ENCODE peak calls at places on chromosome 14, in six cellular contexts. V is HCT116, W is HepG2, H is H1, O is K562, A is GM12878. E is an unnamed sample.

GRCh38 chr14:90874599-90874998 is 58.4 kb upstream of the TTC7B start:
- DNase-seq in V (no peak), W (no peak), H (no peak), O (no peak), A (no peak), E (no peak)

GRCh38 chr14:56452989-56453388 is 126.6 kb upstream of the TMEM260 start:
- DNase-seq in V (no peak), W (no peak), H (no peak), O (no peak), A (no peak), E (no peak)

GRCh38 chr14:57329833-57330232 is 60.6 kb upstream of the NAA30 start:
- DNase-seq in V (no peak), W (no peak), H (no peak), O (no peak), A (no peak), E (no peak)

GRCh38 chr14:46048127-46048526 is 603.5 kb downstream of the RPL10L start:
- DNase-seq in V (peak; percentile 39), W (peak; percentile 4), H (peak; percentile 56), O (peak; percentile 1), A (peak; percentile 3), E (peak; percentile 35)

GRCh38 chr14:64707661-64708060 is 3.4 kb downstream of the PLEKHG3 start:
- DNase-seq in V (peak; percentile 78), W (peak; percentile 81), H (no peak), O (no peak), A (no peak), E (no peak)

GRCh38 chr14:68814376-68815287 is 21.8 kb upstream of the ZFP36L1 start:
- DNase-seq in V (no peak), W (peak; percentile 74), H (no peak), O (peak; percentile 69), A (peak; percentile 84), E (no peak)

GRCh38 chr14:74083784-74084276 is 423 bp downstream of the ALDH6A1 start:
- DNase-seq in V (no peak), W (peak; percentile 32), H (no peak), O (no peak), A (no peak), E (no peak)

GRCh38 chr14:95185452-95186392 is 28.4 kb upstream of the DICER1 start:
- DNase-seq in V (no peak), W (no peak), H (no peak), O (peak; percentile 51), A (no peak), E (no peak)

GRCh38 chr14:49915085-49915484 is 22.2 kb downstream of the ARF6 start:
- DNase-seq in V (no peak), W (no peak), H (no peak), O (no peak), A (no peak), E (no peak)

GRCh38 chr14:97332591-97332984 is 535.4 kb downstream of the VRK1 start:
- DNase-seq in V (no peak), W (no peak), H (no peak), O (no peak), A (no peak), E (no peak)

GRCh38 chr14:91311284-91311662 is 66.8 kb upstream of the GPR68 start:
- DNase-seq in V (no peak), W (no peak), H (no peak), O (no peak), A (no peak), E (no peak)

GRCh38 chr14:32358781-32359180 is 29.7 kb downstream of the AKAP6 start:
- DNase-seq in V (no peak), W (no peak), H (no peak), O (no peak), A (no peak), E (no peak)

GRCh38 chr14:75711796-75712211 is 50.8 kb downstream of the TTLL5 start:
- DNase-seq in V (peak; percentile 34), W (peak; percentile 96), H (peak; percentile 10), O (peak; percentile 2), A (peak; percentile 40), E (peak; percentile 40)

GRCh38 chr14:23104591-23105347 is at the start of gene CIROP:
- DNase-seq in V (no peak), W (no peak), H (no peak), O (no peak), A (no peak), E (no peak)

GRCh38 chr14:56959869-56960268 is 149.6 kb upstream of the OTX2 start:
- DNase-seq in V (no peak), W (no peak), H (no peak), O (no peak), A (no peak), E (no peak)

GRCh38 chr14:92040431-92041040 is 677 bp upstream of the TRIP11 start:
- DNase-seq in V (peak; percentile 12), W (peak; percentile 18), H (no peak), O (peak; percentile 22), A (peak; percentile 25), E (no peak)

GRCh38 chr14:24071836-24072420 is 566 bp downstream of the CPNE6 start:
- DNase-seq in V (no peak), W (no peak), H (no peak), O (no peak), A (no peak), E (no peak)

GRCh38 chr14:69087061-69087461 is 65.9 kb downstream of the DCAF5 start:
- DNase-seq in V (no peak), W (no peak), H (no peak), O (no peak), A (no peak), E (no peak)

GRCh38 chr14:63039800-63040380 is 5.4 kb downstream of the KCNH5 start:
- DNase-seq in V (no peak), W (peak; percentile 31), H (no peak), O (peak; percentile 3), A (no peak), E (peak; percentile 44)

GRCh38 chr14:39368261-39368959 is 63.8 kb downstream of the FBXO33 start:
- DNase-seq in V (peak; percentile 44), W (peak; percentile 88), H (peak; percentile 47), O (peak; percentile 54), A (no peak), E (peak; percentile 69)

GRCh38 chr14:29712586-29712985 is 215.1 kb downstream of the PRKD1 start:
- DNase-seq in V (no peak), W (no peak), H (no peak), O (no peak), A (no peak), E (no peak)

GRCh38 chr14:75283162-75283883 is 4.7 kb downstream of the FOS start:
- DNase-seq in V (no peak), W (peak; percentile 54), H (no peak), O (peak; percentile 36), A (no peak), E (no peak)

GRCh38 chr14:72663076-72663487 is 230.8 kb downstream of the DPF3 start:
- DNase-seq in V (no peak), W (no peak), H (no peak), O (no peak), A (no peak), E (no peak)

GRCh38 chr14:34331728-34332623 is 130.1 kb downstream of the SPTSSA start:
- DNase-seq in V (peak; percentile 57), W (peak; percentile 95), H (peak; percentile 29), O (peak; percentile 73), A (peak; percentile 80), E (peak; percentile 22)

GRCh38 chr14:24238123-24238522 is 4.3 kb downstream of the TINF2 start:
- DNase-seq in V (no peak), W (no peak), H (no peak), O (no peak), A (no peak), E (no peak)

GRCh38 chr14:55220230-55220629 is 28.8 kb upstream of the DLGAP5 start:
- DNase-seq in V (no peak), W (no peak), H (no peak), O (no peak), A (no peak), E (no peak)

GRCh38 chr14:75205586-75205985 is 29.2 kb upstream of the TMED10 start:
- DNase-seq in V (no peak), W (no peak), H (no peak), O (no peak), A (no peak), E (no peak)

GRCh38 chr14:84877061-84877460 is 652.9 kb upstream of the FLRT2 start:
- DNase-seq in V (no peak), W (no peak), H (no peak), O (no peak), A (no peak), E (no peak)
- TF ChIP-seq YY1 in V (no peak), W (no peak), H (no peak), O (no peak), A (no peak), E (no peak)

GRCh38 chr14:103530390-103530789 is 1.4 kb downstream of the TRMT61A start:
- DNase-seq in V (no peak), W (no peak), H (no peak), O (peak; percentile 58), A (no peak), E (no peak)
- TF ChIP-seq ZNF274 in V (no peak), W (no peak), H (no peak), O (no peak), A (no peak), E (no peak)

GRCh38 chr14:76784266-76784874 is 23.1 kb downstream of the VASH1 start:
- DNase-seq in V (no peak), W (no peak), H (no peak), O (no peak), A (no peak), E (no peak)
- H3K36me3 ChIP-seq in V (peaks cover 29% of the 10 kb centered on the region), W (peaks cover 39% of the 10 kb centered on the region), H (peaks cover 6% of the 10 kb centered on the region), O (peaks cover 28% of the 10 kb centered on the region), A (peaks cover 11% of the 10 kb centered on the region), E (peaks cover 87% of the 10 kb centered on the region)

GRCh38 chr14:70789361-70789760 is 20.0 kb downstream of the MAP3K9 start:
- DNase-seq in V (no peak), W (no peak), H (no peak), O (no peak), A (no peak), E (no peak)
- TF ChIP-seq YY1 in V (no peak), W (no peak), H (no peak), O (no peak), A (no peak), E (no peak)

GRCh38 chr14:106459971-106460730 is 933.8 kb downstream of the TMEM121 start:
- DNase-seq in V (no peak), W (no peak), H (no peak), O (peak; percentile 15), A (no peak), E (no peak)
- TF ChIP-seq ZNF274 in V (no peak), W (no peak), H (no peak), O (no peak), A (no peak), E (no peak)

GRCh38 chr14:21498540-21499526 is 12.3 kb downstream of the METTL3 start:
- DNase-seq in V (peak; percentile 28), W (peak; percentile 77), H (no peak), O (peak; percentile 58), A (no peak), E (peak; percentile 48)
- H3K36me3 ChIP-seq in V (peaks cover 64% of the 10 kb centered on the region), W (peaks cover 89% of the 10 kb centered on the region), H (peaks cover 40% of the 10 kb centered on the region), O (peaks cover 90% of the 10 kb centered on the region), A (peaks cover 43% of the 10 kb centered on the region), E (peaks cover 87% of the 10 kb centered on the region)

GRCh38 chr14:105282098-105282725 is 18.6 kb downstream of the BRF1 start:
- DNase-seq in V (no peak), W (no peak), H (no peak), O (no peak), A (no peak), E (no peak)
- TF ChIP-seq YY1 in V (no peak), W (no peak), H (no peak), O (no peak), A (no peak), E (no peak)